ENCODE peak calls at places on chromosomes 3 and 15, in eight cellular contexts. S is endodermal cell, H is dorsolateral prefrontal cortex, O is endothelial cell, U is GM06990, A is AG10803, M is tibial artery, K is GM20000. L is an unnamed sample.

GRCh38 chr3:125652349-125652748 is 57.1 kb upstream of the OSBPL11 start:
- DNase-seq in S (no peak), H (no peak), O (no peak), U (no peak), A (no peak), M (no peak), K (no peak), L (no peak)

GRCh38 chr3:132879651-132880050 is 157.4 kb upstream of the NPHP3 start:
- DNase-seq in S (no peak), H (no peak), O (no peak), U (no peak), A (no peak), M (no peak), K (no peak), L (no peak)

GRCh38 chr3:48694610-48695051 is 8.9 kb upstream of the NCKIPSD start:
- DNase-seq in S (no peak), H (peak), O (no peak), U (no peak), A (peak), M (peak), K (no peak), L (peak)

GRCh38 chr3:161274691-161275298 is 53.7 kb downstream of the NMD3 start:
- DNase-seq in S (peak), H (no peak), O (peak), U (no peak), A (peak), M (no peak), K (peak), L (no peak)

GRCh38 chr3:23676093-23676492 is 129.7 kb upstream of the UBE2E1 start:
- DNase-seq in S (no peak), H (no peak), O (no peak), U (no peak), A (peak), M (no peak), K (no peak), L (no peak)

GRCh38 chr3:71563827-71564226 is 19.7 kb downstream of the FOXP1 start:
- DNase-seq in S (no peak), H (no peak), O (no peak), U (no peak), A (no peak), M (no peak), K (no peak), L (no peak)

GRCh38 chr3:35549690-35550089 is 89.6 kb upstream of the ARPP21 start:
- DNase-seq in S (no peak), H (no peak), O (no peak), U (no peak), A (no peak), M (no peak), K (no peak), L (no peak)

GRCh38 chr3:184795493-184796198 is 16.3 kb upstream of the VPS8 start:
- DNase-seq in S (peak), H (no peak), O (no peak), U (no peak), A (no peak), M (no peak), K (no peak), L (no peak)

GRCh38 chr15:91067026-91067425 is 33.0 kb upstream of the SV2B start:
- DNase-seq in S (no peak), H (no peak), O (no peak), U (no peak), A (no peak), M (no peak), K (no peak), L (no peak)

GRCh38 chr15:88661766-88662556 is 23.1 kb downstream of the ISG20 start:
- DNase-seq in S (no peak), H (no peak), O (no peak), U (no peak), A (peak), M (no peak), K (no peak), L (no peak)

GRCh38 chr15:88533376-88533775 is 13.1 kb downstream of the DET1 start:
- DNase-seq in S (no peak), H (no peak), O (no peak), U (no peak), A (no peak), M (no peak), K (no peak), L (no peak)

GRCh38 chr3:73783811-73784210 is 159.1 kb upstream of the PDZRN3 start:
- DNase-seq in S (no peak), H (no peak), O (no peak), U (no peak), A (no peak), M (no peak), K (no peak), L (no peak)

GRCh38 chr15:28901587-28901980 is 15.8 kb downstream of the APBA2 start:
- DNase-seq in S (no peak), H (no peak), O (no peak), U (no peak), A (no peak), M (peak), K (no peak), L (no peak)

GRCh38 chr3:195455789-195456188 is 13.0 kb upstream of the ACAP2 start:
- DNase-seq in S (no peak), H (no peak), O (no peak), U (no peak), A (no peak), M (no peak), K (no peak), L (no peak)

GRCh38 chr3:195260286-195260905 is 10.6 kb downstream of the XXYLT1 start:
- DNase-seq in S (peak), H (no peak), O (no peak), U (no peak), A (no peak), M (no peak), K (peak), L (no peak)

GRCh38 chr3:185820973-185821758 is 3.7 kb downstream of the IGF2BP2 start:
- DNase-seq in S (no peak), H (no peak), O (no peak), U (no peak), A (peak), M (no peak), K (no peak), L (no peak)

GRCh38 chr3:187450791-187451190 is 82.6 kb downstream of the RTP4 start:
- DNase-seq in S (no peak), H (no peak), O (no peak), U (no peak), A (no peak), M (no peak), K (no peak), L (no peak)

GRCh38 chr15:57149196-57149595 is 227.1 kb upstream of the CGNL1 start:
- DNase-seq in S (no peak), H (no peak), O (no peak), U (no peak), A (peak), M (no peak), K (no peak), L (no peak)

GRCh38 chr15:71596672-71597071 is 213.7 kb upstream of the NR2E3 start:
- DNase-seq in S (peak), H (no peak), O (no peak), U (no peak), A (peak), M (peak), K (no peak), L (no peak)

GRCh38 chr15:69578792-69579587 is 126.4 kb downstream of the RPLP1 start:
- DNase-seq in S (no peak), H (no peak), O (no peak), U (no peak), A (no peak), M (peak), K (no peak), L (peak)

DNA sequence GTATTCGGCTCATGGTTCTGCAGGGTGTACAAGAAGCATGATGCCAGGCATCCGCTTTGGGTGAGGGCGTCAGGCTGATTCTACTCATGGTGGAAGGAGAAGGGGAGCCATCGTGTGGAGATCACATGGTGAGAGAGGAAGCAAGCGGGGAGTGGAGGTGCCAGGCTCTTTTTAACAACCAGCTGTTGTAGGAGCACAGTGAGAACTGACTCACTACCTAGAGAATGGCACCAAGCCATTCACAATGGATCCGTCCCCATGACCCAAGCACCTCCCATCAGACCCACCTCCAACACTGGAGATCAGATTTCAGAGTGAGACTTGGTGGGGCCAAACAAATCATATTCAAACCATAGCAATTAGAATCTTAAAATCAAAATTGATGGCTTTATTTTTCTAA is 259.8 kb upstream of the CTDSPL start:
- DNase-seq in S (peak), H (no peak), O (no peak), U (no peak), A (no peak), M (no peak), K (no peak), L (no peak)
- TF ChIP-seq CTCF in S (no peak), H (no peak), O (no peak), U (no peak), A (no peak), M (no peak), K (no peak), L (no peak)

DNA sequence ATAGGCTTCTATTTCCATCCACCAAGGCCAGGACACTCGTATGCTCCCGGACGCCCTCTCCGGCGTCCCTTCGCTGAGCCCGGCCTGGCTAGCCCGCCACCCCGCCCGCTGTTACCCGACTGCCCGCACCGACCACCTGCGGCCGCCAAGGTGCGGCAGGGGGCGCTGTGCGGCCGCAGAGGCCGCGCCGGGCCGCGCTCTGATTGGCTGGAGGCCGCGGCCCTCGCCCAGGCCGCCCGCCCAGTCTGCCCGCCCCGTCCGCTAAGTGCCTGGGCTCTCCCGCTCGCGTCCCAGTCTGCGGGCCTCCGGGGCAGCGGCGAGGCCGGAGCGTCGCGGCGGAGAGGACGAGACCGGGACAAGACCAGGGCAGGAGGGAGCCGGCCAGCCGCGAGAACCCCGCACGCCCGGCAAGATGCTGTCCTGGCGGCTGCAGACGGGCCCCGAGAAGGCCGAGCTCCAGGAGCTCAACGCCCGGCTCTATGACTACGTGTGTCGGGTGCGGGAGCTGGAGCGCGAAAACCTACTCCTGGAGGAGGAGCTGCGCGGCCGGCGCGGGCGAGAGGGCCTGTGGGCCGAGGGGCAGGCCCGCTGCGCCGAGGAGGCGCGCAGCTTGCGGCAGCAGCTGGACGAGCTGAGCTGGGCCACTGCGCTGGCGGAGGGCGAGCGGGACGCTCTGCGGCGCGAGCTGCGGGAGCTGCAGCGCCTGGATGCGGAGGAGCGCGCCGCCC is at the start of gene SYNM:
- DNase-seq in S (peak), H (peak), O (peak), U (peak), A (peak), M (peak), K (peak), L (peak)
- TF ChIP-seq CTCF in S (peak), H (peak), O (peak), U (peak), A (peak), M (peak), K (peak), L (peak)

GRCh38 chr15:48389701-48390143 is 58.5 kb downstream of the DUT start:
- DNase-seq in S (no peak), H (no peak), O (no peak), U (no peak), A (peak), M (no peak), K (no peak), L (no peak)
- TF ChIP-seq CTCF in S (no peak), H (no peak), O (no peak), U (no peak), A (no peak), M (no peak), K (no peak), L (no peak)

DNA sequence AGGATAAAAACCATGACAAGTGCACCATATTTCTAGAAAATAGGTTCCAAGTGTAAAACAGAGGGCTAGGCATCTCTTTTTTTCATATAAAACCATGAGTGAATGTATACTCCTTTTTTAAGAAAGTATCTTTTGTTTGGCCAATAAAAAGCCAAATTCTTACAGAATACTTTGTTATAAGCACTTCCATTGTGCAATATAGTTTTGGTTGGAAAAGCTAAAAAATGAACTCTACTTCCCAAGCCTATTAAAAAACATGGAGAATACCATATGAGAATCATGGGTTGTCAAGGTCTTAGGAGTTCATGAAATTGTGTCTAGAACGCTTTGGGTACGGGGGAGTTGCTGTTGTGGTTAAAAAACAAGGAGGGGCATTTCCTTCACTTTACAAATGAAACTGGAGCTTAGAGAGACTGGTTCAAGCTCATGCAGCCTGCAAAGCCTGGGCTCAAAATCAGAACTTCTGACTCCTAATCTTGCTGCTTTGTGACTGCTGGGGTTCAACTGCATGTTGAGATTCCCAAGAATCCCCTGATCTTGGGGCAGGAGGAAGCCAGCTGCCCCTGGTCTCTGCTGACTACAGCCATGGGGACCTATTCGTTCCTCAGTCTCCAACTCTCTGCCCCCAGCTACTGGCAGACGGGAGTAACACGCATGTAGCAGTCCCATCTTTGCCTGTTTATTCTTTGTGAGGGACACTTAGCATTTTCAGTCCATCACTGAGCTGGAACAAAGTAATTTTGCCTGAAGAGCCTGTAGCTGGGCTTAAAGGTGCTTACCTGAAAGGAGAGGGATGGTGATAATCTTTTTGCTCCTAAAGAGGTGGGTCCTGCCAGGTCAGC is 229.1 kb downstream of the CHST2 start:
- DNase-seq in S (no peak), H (no peak), O (no peak), U (peak), A (no peak), M (no peak), K (peak), L (no peak)
- TF ChIP-seq CTCF in S (peak), H (no peak), O (no peak), U (peak), A (peak), M (no peak), K (no peak), L (no peak)

GRCh38 chr3:16262195-16262594 is 2.5 kb downstream of the DPH3 start:
- DNase-seq in S (no peak), H (no peak), O (no peak), U (no peak), A (no peak), M (no peak), K (no peak), L (no peak)

GRCh38 chr3:16266714-16267113 is 1.7 kb downstream of the OXNAD1 start:
- DNase-seq in S (no peak), H (no peak), O (no peak), U (no peak), A (no peak), M (no peak), K (no peak), L (no peak)

GRCh38 chr3:16265455-16265786 is 409 bp downstream of the OXNAD1 start:
- DNase-seq in S (no peak), H (no peak), O (no peak), U (no peak), A (no peak), M (no peak), K (no peak), L (no peak)

GRCh38 chr3:16264174-16264707 is 502 bp downstream of the DPH3 start:
- DNase-seq in S (no peak), H (no peak), O (no peak), U (no peak), A (no peak), M (no peak), K (no peak), L (no peak)

DNA sequence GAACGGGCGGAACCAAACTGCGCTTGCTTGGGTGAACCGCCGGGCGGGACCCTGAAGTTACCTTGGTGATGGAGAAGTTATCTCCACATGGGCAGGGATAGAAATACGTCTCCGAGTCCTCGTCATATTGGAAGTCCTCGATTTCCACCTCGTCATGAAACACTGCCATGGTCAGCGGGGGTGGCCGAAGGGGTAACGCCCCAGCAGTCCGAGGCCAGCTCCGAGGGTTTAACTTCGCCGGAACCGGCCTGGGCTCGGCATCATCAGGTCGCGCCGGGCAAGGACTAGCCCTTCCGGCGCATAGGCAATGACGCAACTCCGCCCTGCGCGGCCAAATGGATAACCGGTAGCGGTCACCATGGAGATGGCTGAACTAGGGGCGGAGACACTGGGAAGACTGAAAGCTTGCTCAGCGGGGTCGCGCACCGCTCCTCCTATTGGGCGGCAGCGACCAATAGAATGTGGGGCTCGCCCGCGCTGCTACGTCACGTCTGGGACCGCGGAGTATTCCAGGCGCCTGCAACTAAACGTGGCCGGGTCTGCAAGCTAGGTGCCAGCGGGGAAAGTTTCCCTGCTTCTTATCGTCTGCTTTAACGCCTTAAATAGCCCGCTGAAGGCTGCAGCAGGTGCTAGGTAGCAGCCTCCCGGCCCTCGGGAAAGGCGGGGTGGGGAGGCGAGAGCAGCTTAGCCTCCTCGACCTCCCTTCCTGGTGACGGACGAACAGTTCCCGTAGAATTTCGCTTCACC is at the start of the genes DPH3 and OXNAD1:
- DNase-seq in S (peak), H (peak), O (peak), U (peak), A (peak), M (peak), K (peak), L (peak)
- TF ChIP-seq CTCF in S (peak), H (peak), O (no peak), U (no peak), A (no peak), M (no peak), K (no peak), L (no peak)

GRCh38 chr3:22091329-22091728 is 340.3 kb upstream of the ZNF385D start:
- DNase-seq in S (no peak), H (no peak), O (no peak), U (no peak), A (no peak), M (no peak), K (no peak), L (no peak)

DNA sequence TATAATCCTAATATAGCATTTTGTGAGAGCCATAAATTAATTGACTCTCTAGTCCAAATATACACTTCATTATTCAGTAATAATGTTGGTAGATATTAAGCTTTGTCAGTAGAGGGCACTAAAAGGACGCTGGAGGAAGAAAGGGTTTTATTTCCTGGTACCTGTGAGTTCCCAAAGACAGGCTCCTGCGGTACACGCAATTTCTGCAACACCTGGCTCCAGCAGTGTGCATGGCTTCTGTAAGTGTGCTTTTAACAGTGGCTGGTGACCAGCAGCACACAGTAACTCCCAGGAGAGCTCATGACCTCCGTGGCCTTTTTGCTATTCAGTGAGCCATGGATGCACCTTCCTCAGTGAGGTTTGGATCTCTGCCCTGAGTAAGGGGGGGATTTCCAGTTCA is 338.3 kb upstream of the ZNF385D start:
- DNase-seq in S (peak), H (no peak), O (peak), U (no peak), A (no peak), M (no peak), K (peak), L (peak)
- TF ChIP-seq CTCF in S (peak), H (peak), O (peak), U (peak), A (peak), M (no peak), K (peak), L (no peak)

GRCh38 chr15:96047255-96047931 is 283.1 kb upstream of the NR2F2 start:
- DNase-seq in S (no peak), H (no peak), O (no peak), U (no peak), A (peak), M (no peak), K (no peak), L (no peak)
- TF ChIP-seq CTCF in S (no peak), H (no peak), O (no peak), U (no peak), A (peak), M (peak), K (no peak), L (no peak)

L was measured in upper lobe of left lung.